ENCODE peak calls at places on chromosomes 16 and 17, in six cellular contexts. One of them, this sample, is unnamed. For H3K4me1 and H3K27me3, the result is how much of the 10 kb centered on the place peaks cover.

GRCh38 chr17:62043602-62044001 is 21.5 kb downstream of the MED13 start:
- DNase-seq in IMR-90: no peak
- DNase-seq in Peyer's patch: no peak
- DNase-seq in HCT116: no peak
- DNase-seq in heart left ventricle: no peak
- DNase-seq in left ventricle myocardium inferior: no peak
- DNase-seq in this sample: no peak

GRCh38 chr17:882827-883585 is 96.6 kb downstream of the NXN start:
- DNase-seq in IMR-90: peak
- DNase-seq in Peyer's patch: peak
- DNase-seq in HCT116: no peak
- DNase-seq in heart left ventricle: peak
- DNase-seq in left ventricle myocardium inferior: peak
- DNase-seq in this sample: no peak

GRCh38 chr16:53370827-53371226 is 63.4 kb upstream of the RBL2 start:
- DNase-seq in IMR-90: no peak
- DNase-seq in Peyer's patch: no peak
- DNase-seq in HCT116: no peak
- DNase-seq in heart left ventricle: no peak
- DNase-seq in left ventricle myocardium inferior: no peak
- DNase-seq in this sample: no peak

GRCh38 chr17:15341385-15341849 is at the start of gene TEKT3:
- DNase-seq in IMR-90: peak
- DNase-seq in Peyer's patch: peak
- DNase-seq in HCT116: no peak
- DNase-seq in heart left ventricle: peak
- DNase-seq in left ventricle myocardium inferior: peak
- DNase-seq in this sample: peak

GRCh38 chr17:11601661-11602060 is 3.4 kb downstream of the DNAH9 start:
- DNase-seq in IMR-90: no peak
- DNase-seq in Peyer's patch: no peak
- DNase-seq in HCT116: no peak
- DNase-seq in heart left ventricle: no peak
- DNase-seq in left ventricle myocardium inferior: no peak
- DNase-seq in this sample: no peak

GRCh38 chr17:55654821-55655220 is 67.8 kb downstream of the TMEM100 start:
- DNase-seq in IMR-90: no peak
- DNase-seq in Peyer's patch: no peak
- DNase-seq in HCT116: no peak
- DNase-seq in heart left ventricle: no peak
- DNase-seq in left ventricle myocardium inferior: no peak
- DNase-seq in this sample: no peak

GRCh38 chr16:22098538-22099255 is 6.4 kb downstream of the VWA3A start:
- DNase-seq in IMR-90: peak
- DNase-seq in Peyer's patch: no peak
- DNase-seq in HCT116: peak
- DNase-seq in heart left ventricle: no peak
- DNase-seq in left ventricle myocardium inferior: no peak
- DNase-seq in this sample: no peak

GRCh38 chr16:67731071-67731810 is 12.1 kb upstream of the GFOD2 start:
- DNase-seq in IMR-90: no peak
- DNase-seq in Peyer's patch: no peak
- DNase-seq in HCT116: no peak
- DNase-seq in heart left ventricle: no peak
- DNase-seq in left ventricle myocardium inferior: no peak
- DNase-seq in this sample: no peak

GRCh38 chr17:9021985-9022552 is 759 bp downstream of the NTN1 start:
- DNase-seq in IMR-90: peak
- DNase-seq in Peyer's patch: no peak
- DNase-seq in HCT116: no peak
- DNase-seq in heart left ventricle: peak
- DNase-seq in left ventricle myocardium inferior: peak
- DNase-seq in this sample: no peak

GRCh38 chr17:68238894-68239293 is 8.9 kb upstream of the AMZ2 start:
- DNase-seq in IMR-90: no peak
- DNase-seq in Peyer's patch: no peak
- DNase-seq in HCT116: no peak
- DNase-seq in heart left ventricle: no peak
- DNase-seq in left ventricle myocardium inferior: no peak
- DNase-seq in this sample: no peak

GRCh38 chr17:58316260-58316960 is 12.2 kb downstream of the TSPOAP1 start:
- DNase-seq in IMR-90: no peak
- DNase-seq in Peyer's patch: peak
- DNase-seq in HCT116: no peak
- DNase-seq in heart left ventricle: peak
- DNase-seq in left ventricle myocardium inferior: no peak
- DNase-seq in this sample: no peak

GRCh38 chr16:1416521-1416941 is 2.0 kb upstream of the UNKL start:
- DNase-seq in IMR-90: no peak
- DNase-seq in Peyer's patch: no peak
- DNase-seq in HCT116: no peak
- DNase-seq in heart left ventricle: no peak
- DNase-seq in left ventricle myocardium inferior: no peak
- DNase-seq in this sample: no peak

GRCh38 chr16:21626659-21627277 is 25.6 kb downstream of the IGSF6 start:
- DNase-seq in IMR-90: peak
- DNase-seq in Peyer's patch: no peak
- DNase-seq in HCT116: peak
- DNase-seq in heart left ventricle: no peak
- DNase-seq in left ventricle myocardium inferior: no peak
- DNase-seq in this sample: no peak

GRCh38 chr16:54847207-54847606 is 83.5 kb upstream of the IRX5 start:
- DNase-seq in IMR-90: no peak
- DNase-seq in Peyer's patch: no peak
- DNase-seq in HCT116: no peak
- DNase-seq in heart left ventricle: no peak
- DNase-seq in left ventricle myocardium inferior: no peak
- DNase-seq in this sample: no peak

GRCh38 chr17:50221500-50222480 is 20.4 kb upstream of the COL1A1 start:
- DNase-seq in IMR-90: peak
- DNase-seq in Peyer's patch: peak
- DNase-seq in HCT116: no peak
- DNase-seq in heart left ventricle: no peak
- DNase-seq in left ventricle myocardium inferior: no peak
- DNase-seq in this sample: peak

DNA sequence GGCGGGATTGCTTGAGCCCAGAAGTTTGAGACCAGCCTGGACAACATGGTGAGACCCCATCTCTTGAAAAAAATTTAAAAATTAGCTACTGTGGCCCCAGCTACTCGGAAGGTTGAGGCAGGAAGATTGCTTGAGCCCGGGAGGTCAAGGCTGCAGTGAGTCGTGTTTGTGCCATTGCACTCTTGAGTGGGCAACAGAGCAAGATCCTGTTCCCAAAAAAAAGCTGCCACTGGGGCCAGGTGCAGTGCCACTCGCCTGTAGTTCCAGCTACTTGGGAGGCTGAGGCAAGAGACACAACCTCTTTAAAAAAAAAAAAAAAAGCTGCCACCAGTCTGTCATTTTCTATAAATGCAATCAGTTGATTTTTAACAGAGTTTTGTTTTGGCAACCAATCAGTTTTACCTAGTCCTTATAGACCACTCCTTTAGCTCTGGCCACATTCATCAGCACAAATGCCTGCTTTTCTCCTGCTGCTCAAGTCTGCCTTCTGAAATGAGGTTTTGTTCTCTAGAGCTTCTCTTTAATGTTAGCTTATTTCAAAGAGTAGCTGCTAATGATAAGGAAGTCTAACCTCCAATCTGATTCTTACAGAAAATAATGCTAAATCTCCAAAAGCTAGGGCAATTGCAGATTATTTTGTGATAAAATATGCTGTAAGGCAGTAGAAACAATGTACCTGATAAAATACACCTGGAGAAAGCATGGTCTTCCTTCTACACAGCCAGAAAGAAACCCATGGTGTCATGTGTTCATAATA is 64.8 kb downstream of the TUBD1 start:
- DNase-seq in IMR-90: no peak
- DNase-seq in Peyer's patch: peak
- DNase-seq in HCT116: no peak
- DNase-seq in heart left ventricle: no peak
- DNase-seq in left ventricle myocardium inferior: no peak
- DNase-seq in this sample: no peak
- H3K4me1 ChIP-seq in IMR-90: under half
- H3K4me1 ChIP-seq in Peyer's patch: under half
- H3K4me1 ChIP-seq in HCT116: half or more
- H3K4me1 ChIP-seq in heart left ventricle: under half
- H3K4me1 ChIP-seq in left ventricle myocardium inferior: under half
- H3K4me1 ChIP-seq in this sample: under half

GRCh38 chr17:4541328-4542002 is 13.7 kb downstream of the MYBBP1A start:
- DNase-seq in IMR-90: no peak
- DNase-seq in Peyer's patch: no peak
- DNase-seq in HCT116: no peak
- DNase-seq in heart left ventricle: no peak
- DNase-seq in left ventricle myocardium inferior: no peak
- DNase-seq in this sample: no peak
- TF ChIP-seq CTCF in IMR-90: no peak
- TF ChIP-seq CTCF in Peyer's patch: no peak
- TF ChIP-seq CTCF in HCT116: no peak
- TF ChIP-seq CTCF in heart left ventricle: no peak
- TF ChIP-seq CTCF in left ventricle myocardium inferior: no peak
- TF ChIP-seq CTCF in this sample: no peak

DNA sequence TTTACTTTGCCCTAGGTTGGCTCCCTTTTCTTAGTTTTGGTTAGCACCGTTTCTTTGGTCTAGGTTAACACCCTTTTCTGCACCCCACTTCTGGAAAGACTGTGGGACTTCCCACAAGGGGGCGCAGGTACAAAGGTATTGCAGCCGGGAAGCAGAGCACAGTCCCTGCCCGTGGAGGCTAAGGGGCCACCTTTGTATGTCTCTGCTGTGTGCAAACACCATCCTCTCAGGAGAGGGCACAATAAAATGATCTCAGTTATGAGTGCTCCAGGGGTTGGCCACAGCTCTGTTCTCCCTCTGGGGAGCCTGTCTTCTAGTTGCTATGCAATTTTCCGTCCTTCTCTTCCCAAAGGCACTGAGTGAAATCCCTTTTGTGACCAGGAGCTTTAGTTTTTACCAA is 28.4 kb upstream of the TMC5 start:
- DNase-seq in IMR-90: no peak
- DNase-seq in Peyer's patch: peak
- DNase-seq in HCT116: no peak
- DNase-seq in heart left ventricle: no peak
- DNase-seq in left ventricle myocardium inferior: peak
- DNase-seq in this sample: no peak
- H3K27me3 ChIP-seq in IMR-90: under half
- H3K27me3 ChIP-seq in Peyer's patch: under half
- H3K27me3 ChIP-seq in HCT116: under half
- H3K27me3 ChIP-seq in heart left ventricle: under half
- H3K27me3 ChIP-seq in left ventricle myocardium inferior: half or more
- H3K27me3 ChIP-seq in this sample: under half

DNA sequence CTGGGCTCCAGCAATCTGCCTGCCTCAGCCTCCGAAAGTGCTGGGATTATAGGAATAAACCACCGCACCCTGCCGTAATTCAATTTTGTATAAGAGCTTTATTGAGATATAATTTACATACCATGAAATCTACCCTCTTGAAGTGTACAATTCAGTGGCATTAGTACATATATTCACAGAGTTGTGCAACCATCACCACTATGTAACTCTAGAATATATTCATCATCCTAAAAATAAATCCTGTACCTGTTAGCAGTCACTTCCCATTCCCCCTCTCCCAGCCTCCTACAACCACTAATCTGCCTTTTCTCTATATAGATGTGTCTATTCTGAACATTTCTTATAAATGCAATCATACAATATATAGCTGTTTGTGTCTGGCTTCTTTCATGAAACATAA is 26.1 kb downstream of the TOM1L2 start:
- DNase-seq in IMR-90: no peak
- DNase-seq in Peyer's patch: no peak
- DNase-seq in HCT116: no peak
- DNase-seq in heart left ventricle: no peak
- DNase-seq in left ventricle myocardium inferior: no peak
- DNase-seq in this sample: no peak
- H3K4me1 ChIP-seq in IMR-90: under half
- H3K4me1 ChIP-seq in Peyer's patch: under half
- H3K4me1 ChIP-seq in HCT116: under half
- H3K4me1 ChIP-seq in heart left ventricle: under half
- H3K4me1 ChIP-seq in left ventricle myocardium inferior: half or more
- H3K4me1 ChIP-seq in this sample: half or more

DNA sequence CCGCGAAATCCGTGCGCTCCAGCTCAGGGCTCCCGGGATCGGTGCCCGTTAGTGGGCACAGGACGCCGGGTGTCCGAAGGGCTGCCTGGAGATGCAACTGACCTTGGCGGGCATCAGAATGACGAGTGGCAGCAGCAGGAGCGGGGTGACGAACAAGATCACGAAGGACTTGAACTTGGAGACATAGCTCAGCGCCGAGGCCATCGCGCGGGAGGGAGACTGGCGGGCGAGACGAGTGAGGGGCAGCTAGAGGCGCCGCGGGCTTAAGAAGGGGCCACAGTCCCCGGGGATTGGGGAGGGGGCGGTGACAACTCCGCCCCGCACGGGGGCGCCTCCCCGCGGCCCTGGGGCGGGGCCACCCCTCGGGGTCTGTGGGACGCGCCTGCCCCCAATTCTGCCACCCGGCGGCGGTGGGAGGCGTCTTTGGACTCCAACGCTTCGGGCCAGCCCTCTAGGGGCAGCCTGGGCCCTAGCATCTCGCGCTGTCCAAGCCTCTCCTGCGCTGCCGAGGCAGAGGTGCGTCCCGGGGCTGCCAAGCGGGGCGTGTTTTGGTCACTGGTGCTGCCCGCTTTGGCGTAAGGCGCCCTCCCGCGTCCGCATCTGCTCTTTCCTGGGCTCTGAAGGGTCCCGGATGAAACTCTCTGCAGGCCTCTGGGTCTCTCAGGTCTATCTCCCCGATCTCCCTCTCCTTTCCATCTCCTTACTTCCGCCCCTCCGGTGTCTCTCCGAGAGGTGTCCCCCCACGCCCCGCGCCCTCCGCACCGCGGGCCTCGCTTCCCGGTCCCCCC is at the start of gene SLC13A5:
- DNase-seq in IMR-90: no peak
- DNase-seq in Peyer's patch: no peak
- DNase-seq in HCT116: no peak
- DNase-seq in heart left ventricle: no peak
- DNase-seq in left ventricle myocardium inferior: no peak
- DNase-seq in this sample: peak
- TF ChIP-seq CTCF in IMR-90: peak
- TF ChIP-seq CTCF in Peyer's patch: no peak
- TF ChIP-seq CTCF in HCT116: no peak
- TF ChIP-seq CTCF in heart left ventricle: peak
- TF ChIP-seq CTCF in left ventricle myocardium inferior: peak
- TF ChIP-seq CTCF in this sample: no peak

GRCh38 chr16:57721356-57721755 is 14.2 kb upstream of the KATNB1 start:
- DNase-seq in IMR-90: no peak
- DNase-seq in Peyer's patch: no peak
- DNase-seq in HCT116: no peak
- DNase-seq in heart left ventricle: no peak
- DNase-seq in left ventricle myocardium inferior: no peak
- DNase-seq in this sample: no peak
- H3K27me3 ChIP-seq in IMR-90: under half
- H3K27me3 ChIP-seq in Peyer's patch: under half
- H3K27me3 ChIP-seq in HCT116: under half
- H3K27me3 ChIP-seq in heart left ventricle: under half
- H3K27me3 ChIP-seq in left ventricle myocardium inferior: under half
- H3K27me3 ChIP-seq in this sample: under half